ENCODE peak calls at places on chromosome 6, in ten cellular contexts. One of them, this sample, is unnamed.

GRCh38 chr6:38688579-38689087 is 14.3 kb downstream of the GLO1 start:
- DNase-seq in HCT116: no peak
- DNase-seq in skeletal muscle cell: no peak
- DNase-seq in neural crest cell: no peak
- DNase-seq in lower lobe of right lung: no peak
- DNase-seq in cardiac fibroblast: no peak
- DNase-seq in A172: no peak
- DNase-seq in HEK293T: no peak
- DNase-seq in HT1080: no peak
- DNase-seq in effector CD4-positive, alpha-beta T cell: no peak
- DNase-seq in this sample: no peak

GRCh38 chr6:40164345-40164755 is 230.1 kb upstream of the MOCS1 start:
- DNase-seq in neural crest cell: no peak
- DNase-seq in HEK293T: no peak
- DNase-seq in HCT116: no peak
- DNase-seq in lower lobe of right lung: no peak
- DNase-seq in effector CD4-positive, alpha-beta T cell: no peak
- DNase-seq in skeletal muscle cell: peak
- DNase-seq in HT1080: peak
- DNase-seq in A172: peak
- DNase-seq in cardiac fibroblast: no peak
- DNase-seq in this sample: peak

GRCh38 chr6:7742214-7742613 is 16.3 kb downstream of the BMP6 start:
- DNase-seq in A172: no peak
- DNase-seq in HT1080: no peak
- DNase-seq in skeletal muscle cell: no peak
- DNase-seq in HCT116: no peak
- DNase-seq in HEK293T: no peak
- DNase-seq in lower lobe of right lung: no peak
- DNase-seq in effector CD4-positive, alpha-beta T cell: no peak
- DNase-seq in cardiac fibroblast: no peak
- DNase-seq in neural crest cell: no peak
- DNase-seq in this sample: no peak

GRCh38 chr6:80638222-80639055 is 532.0 kb downstream of the BCKDHB start:
- DNase-seq in neural crest cell: peak
- DNase-seq in lower lobe of right lung: peak
- DNase-seq in skeletal muscle cell: peak
- DNase-seq in effector CD4-positive, alpha-beta T cell: no peak
- DNase-seq in A172: peak
- DNase-seq in HT1080: peak
- DNase-seq in HEK293T: peak
- DNase-seq in cardiac fibroblast: peak
- DNase-seq in HCT116: peak
- DNase-seq in this sample: peak

GRCh38 chr6:152118224-152118623 is 310.7 kb downstream of the ESR1 start:
- DNase-seq in lower lobe of right lung: no peak
- DNase-seq in cardiac fibroblast: no peak
- DNase-seq in HT1080: no peak
- DNase-seq in skeletal muscle cell: no peak
- DNase-seq in effector CD4-positive, alpha-beta T cell: no peak
- DNase-seq in neural crest cell: no peak
- DNase-seq in HEK293T: no peak
- DNase-seq in A172: no peak
- DNase-seq in HCT116: no peak
- DNase-seq in this sample: no peak

GRCh38 chr6:73703514-73703913 is 7.5 kb downstream of the CD109 start:
- DNase-seq in HT1080: no peak
- DNase-seq in skeletal muscle cell: no peak
- DNase-seq in A172: no peak
- DNase-seq in HEK293T: no peak
- DNase-seq in HCT116: no peak
- DNase-seq in cardiac fibroblast: no peak
- DNase-seq in effector CD4-positive, alpha-beta T cell: no peak
- DNase-seq in lower lobe of right lung: no peak
- DNase-seq in neural crest cell: no peak
- DNase-seq in this sample: no peak

GRCh38 chr6:46998436-46999017 is 43.6 kb downstream of the ADGRF1 start:
- DNase-seq in HCT116: no peak
- DNase-seq in lower lobe of right lung: no peak
- DNase-seq in cardiac fibroblast: no peak
- DNase-seq in effector CD4-positive, alpha-beta T cell: no peak
- DNase-seq in HT1080: no peak
- DNase-seq in HEK293T: no peak
- DNase-seq in skeletal muscle cell: no peak
- DNase-seq in neural crest cell: no peak
- DNase-seq in A172: no peak
- DNase-seq in this sample: no peak

GRCh38 chr6:30883476-30883742 is 910 bp upstream of the DDR1 start:
- DNase-seq in HEK293T: no peak
- DNase-seq in HT1080: no peak
- DNase-seq in HCT116: no peak
- DNase-seq in effector CD4-positive, alpha-beta T cell: no peak
- DNase-seq in cardiac fibroblast: no peak
- DNase-seq in neural crest cell: no peak
- DNase-seq in skeletal muscle cell: no peak
- DNase-seq in lower lobe of right lung: no peak
- DNase-seq in A172: no peak
- DNase-seq in this sample: no peak

GRCh38 chr6:5997420-5998093 is 9.2 kb downstream of the NRN1 start:
- DNase-seq in HCT116: no peak
- DNase-seq in effector CD4-positive, alpha-beta T cell: no peak
- DNase-seq in lower lobe of right lung: peak
- DNase-seq in cardiac fibroblast: no peak
- DNase-seq in HEK293T: peak
- DNase-seq in neural crest cell: peak
- DNase-seq in skeletal muscle cell: no peak
- DNase-seq in A172: no peak
- DNase-seq in HT1080: no peak
- DNase-seq in this sample: peak

GRCh38 chr6:169071394-169071793 is 182.3 kb downstream of the THBS2 start:
- DNase-seq in neural crest cell: no peak
- DNase-seq in A172: no peak
- DNase-seq in HCT116: no peak
- DNase-seq in HEK293T: no peak
- DNase-seq in HT1080: no peak
- DNase-seq in cardiac fibroblast: no peak
- DNase-seq in effector CD4-positive, alpha-beta T cell: no peak
- DNase-seq in lower lobe of right lung: no peak
- DNase-seq in skeletal muscle cell: no peak
- DNase-seq in this sample: no peak

GRCh38 chr6:69985180-69985579 is 118.8 kb downstream of the COL19A1 start:
- DNase-seq in neural crest cell: no peak
- DNase-seq in HT1080: peak
- DNase-seq in A172: peak
- DNase-seq in HCT116: no peak
- DNase-seq in HEK293T: no peak
- DNase-seq in skeletal muscle cell: peak
- DNase-seq in cardiac fibroblast: peak
- DNase-seq in lower lobe of right lung: no peak
- DNase-seq in effector CD4-positive, alpha-beta T cell: no peak
- DNase-seq in this sample: no peak

GRCh38 chr6:37709932-37710565 is 12.4 kb upstream of the MDGA1 start:
- DNase-seq in lower lobe of right lung: no peak
- DNase-seq in HEK293T: no peak
- DNase-seq in HCT116: no peak
- DNase-seq in HT1080: no peak
- DNase-seq in cardiac fibroblast: no peak
- DNase-seq in effector CD4-positive, alpha-beta T cell: no peak
- DNase-seq in skeletal muscle cell: no peak
- DNase-seq in A172: no peak
- DNase-seq in neural crest cell: no peak
- DNase-seq in this sample: no peak